ENCODE peak calls at places on chromosomes 16 and 17, in six cellular contexts. One of them, this sample, is unnamed.

GRCh38 chr17:7294614-7295153 is at the start of gene YBX2:
- DNase-seq in SK-N-SH: peak
- DNase-seq in K562: peak
- DNase-seq in H1: no peak
- DNase-seq in HepG2: no peak
- DNase-seq in GM12878: no peak
- DNase-seq in this sample: peak

GRCh38 chr16:81786321-81786720 is 7.2 kb downstream of the PLCG2 start:
- DNase-seq in SK-N-SH: no peak
- DNase-seq in K562: no peak
- DNase-seq in H1: no peak
- DNase-seq in HepG2: no peak
- DNase-seq in GM12878: no peak
- DNase-seq in this sample: no peak

GRCh38 chr17:45060382-45060823 is 714 bp upstream of the NMT1 start:
- DNase-seq in SK-N-SH: no peak
- DNase-seq in K562: no peak
- DNase-seq in H1: no peak
- DNase-seq in HepG2: no peak
- DNase-seq in GM12878: no peak
- DNase-seq in this sample: no peak

GRCh38 chr16:2902337-2903130 is 9.2 kb upstream of the FLYWCH1 start:
- DNase-seq in SK-N-SH: peak
- DNase-seq in K562: peak
- DNase-seq in H1: no peak
- DNase-seq in HepG2: no peak
- DNase-seq in GM12878: no peak
- DNase-seq in this sample: no peak

GRCh38 chr17:42180922-42181850 is at the start of gene KCNH4:
- DNase-seq in SK-N-SH: peak
- DNase-seq in K562: peak
- DNase-seq in H1: no peak
- DNase-seq in HepG2: peak
- DNase-seq in GM12878: peak
- DNase-seq in this sample: peak

GRCh38 chr17:19003543-19003965 is 1.0 kb downstream of the FAM83G start:
- DNase-seq in SK-N-SH: no peak
- DNase-seq in K562: no peak
- DNase-seq in H1: no peak
- DNase-seq in HepG2: no peak
- DNase-seq in GM12878: no peak
- DNase-seq in this sample: no peak

GRCh38 chr16:296806-297510 is 14.0 kb downstream of the PDIA2 start:
- DNase-seq in SK-N-SH: no peak
- DNase-seq in K562: no peak
- DNase-seq in H1: no peak
- DNase-seq in HepG2: no peak
- DNase-seq in GM12878: no peak
- DNase-seq in this sample: no peak

GRCh38 chr17:69348441-69348840 is 21.5 kb upstream of the ABCA5 start:
- DNase-seq in SK-N-SH: no peak
- DNase-seq in K562: no peak
- DNase-seq in H1: no peak
- DNase-seq in HepG2: no peak
- DNase-seq in GM12878: no peak
- DNase-seq in this sample: no peak

GRCh38 chr16:1884155-1884760 is 12.3 kb upstream of the MEIOB start:
- DNase-seq in SK-N-SH: peak
- DNase-seq in K562: peak
- DNase-seq in H1: no peak
- DNase-seq in HepG2: peak
- DNase-seq in GM12878: no peak
- DNase-seq in this sample: peak

GRCh38 chr17:75623386-75623785 is 9.8 kb upstream of the SMIM5 start:
- DNase-seq in SK-N-SH: no peak
- DNase-seq in K562: no peak
- DNase-seq in H1: no peak
- DNase-seq in HepG2: no peak
- DNase-seq in GM12878: no peak
- DNase-seq in this sample: no peak

GRCh38 chr16:72824761-72825160 is 223.2 kb downstream of the ZFHX3 start:
- DNase-seq in SK-N-SH: no peak
- DNase-seq in K562: no peak
- DNase-seq in H1: no peak
- DNase-seq in HepG2: no peak
- DNase-seq in GM12878: no peak
- DNase-seq in this sample: no peak

GRCh38 chr17:65987988-65988387 is 203.9 kb downstream of the CEP112 start:
- DNase-seq in SK-N-SH: no peak
- DNase-seq in K562: no peak
- DNase-seq in H1: no peak
- DNase-seq in HepG2: peak
- DNase-seq in GM12878: peak
- DNase-seq in this sample: no peak

GRCh38 chr17:28827672-28828071 is 14.9 kb downstream of the FAM222B start:
- DNase-seq in SK-N-SH: no peak
- DNase-seq in K562: no peak
- DNase-seq in H1: no peak
- DNase-seq in HepG2: no peak
- DNase-seq in GM12878: no peak
- DNase-seq in this sample: no peak

GRCh38 chr17:64984776-64985521 is 65.7 kb upstream of the LRRC37A3 start:
- DNase-seq in SK-N-SH: no peak
- DNase-seq in K562: no peak
- DNase-seq in H1: no peak
- DNase-seq in HepG2: peak
- DNase-seq in GM12878: no peak
- DNase-seq in this sample: peak

GRCh38 chr16:5065813-5066212 is at the start of gene C16orf89:
- DNase-seq in SK-N-SH: no peak
- DNase-seq in K562: no peak
- DNase-seq in H1: no peak
- DNase-seq in HepG2: no peak
- DNase-seq in GM12878: no peak
- DNase-seq in this sample: no peak

GRCh38 chr17:17921192-17922082 is 50.8 kb downstream of the TOM1L2 start:
- DNase-seq in SK-N-SH: no peak
- DNase-seq in K562: peak
- DNase-seq in H1: peak
- DNase-seq in HepG2: peak
- DNase-seq in GM12878: no peak
- DNase-seq in this sample: no peak

GRCh38 chr16:2597560-2597902 is 59.7 kb downstream of the PDPK1 start:
- DNase-seq in SK-N-SH: no peak
- DNase-seq in K562: no peak
- DNase-seq in H1: no peak
- DNase-seq in HepG2: no peak
- DNase-seq in GM12878: no peak
- DNase-seq in this sample: no peak

GRCh38 chr16:67055712-67056487 is 27.0 kb downstream of the CBFB start:
- DNase-seq in SK-N-SH: peak
- DNase-seq in K562: peak
- DNase-seq in H1: no peak
- DNase-seq in HepG2: peak
- DNase-seq in GM12878: no peak
- DNase-seq in this sample: no peak

GRCh38 chr17:40309031-40309937 is at the start of gene RARA:
- DNase-seq in SK-N-SH: peak
- DNase-seq in K562: peak
- DNase-seq in H1: no peak
- DNase-seq in HepG2: peak
- DNase-seq in GM12878: no peak
- DNase-seq in this sample: no peak

GRCh38 chr16:58026139-58026704 is 668 bp downstream of the MMP15 start:
- DNase-seq in SK-N-SH: peak
- DNase-seq in K562: peak
- DNase-seq in H1: no peak
- DNase-seq in HepG2: no peak
- DNase-seq in GM12878: no peak
- DNase-seq in this sample: no peak

GRCh38 chr17:8072339-8072726 is 15.2 kb downstream of the ALOX12B start:
- DNase-seq in SK-N-SH: no peak
- DNase-seq in K562: no peak
- DNase-seq in H1: no peak
- DNase-seq in HepG2: no peak
- DNase-seq in GM12878: no peak
- DNase-seq in this sample: no peak

GRCh38 chr17:8126306-8127066 is 2.6 kb upstream of the HES7 start:
- DNase-seq in SK-N-SH: peak
- DNase-seq in K562: peak
- DNase-seq in H1: no peak
- DNase-seq in HepG2: no peak
- DNase-seq in GM12878: no peak
- DNase-seq in this sample: no peak

GRCh38 chr17:36153887-36154576 is 22.4 kb downstream of the TBC1D3B start:
- DNase-seq in SK-N-SH: no peak
- DNase-seq in K562: no peak
- DNase-seq in H1: no peak
- DNase-seq in HepG2: no peak
- DNase-seq in GM12878: no peak
- DNase-seq in this sample: no peak

GRCh38 chr17:60060474-60060873 is 18.2 kb downstream of the HEATR6 start:
- DNase-seq in SK-N-SH: no peak
- DNase-seq in K562: no peak
- DNase-seq in H1: no peak
- DNase-seq in HepG2: no peak
- DNase-seq in GM12878: no peak
- DNase-seq in this sample: no peak

GRCh38 chr16:15983898-15984297 is 34.5 kb downstream of the ABCC1 start:
- DNase-seq in SK-N-SH: no peak
- DNase-seq in K562: no peak
- DNase-seq in H1: no peak
- DNase-seq in HepG2: no peak
- DNase-seq in GM12878: no peak
- DNase-seq in this sample: no peak
- TF ChIP-seq GABPA in SK-N-SH: no peak
- TF ChIP-seq GABPA in K562: no peak
- TF ChIP-seq GABPA in H1: no peak
- TF ChIP-seq GABPA in HepG2: no peak
- TF ChIP-seq GABPA in GM12878: no peak
- TF ChIP-seq GABPA in this sample: no peak

GRCh38 chr16:10876305-10876704 is 697 bp upstream of the CIITA start:
- DNase-seq in SK-N-SH: no peak
- DNase-seq in K562: no peak
- DNase-seq in H1: no peak
- DNase-seq in HepG2: no peak
- DNase-seq in GM12878: no peak
- DNase-seq in this sample: no peak

GRCh38 chr16:10878644-10879498 is 1.9 kb downstream of the CIITA start:
- DNase-seq in SK-N-SH: peak
- DNase-seq in K562: no peak
- DNase-seq in H1: no peak
- DNase-seq in HepG2: no peak
- DNase-seq in GM12878: no peak
- DNase-seq in this sample: no peak

GRCh38 chr16:10877472-10877946 is 507 bp downstream of the CIITA start:
- DNase-seq in SK-N-SH: no peak
- DNase-seq in K562: no peak
- DNase-seq in H1: no peak
- DNase-seq in HepG2: no peak
- DNase-seq in GM12878: no peak
- DNase-seq in this sample: no peak

GRCh38 chr16:10878328-10878643 is 1.3 kb downstream of the CIITA start:
- DNase-seq in SK-N-SH: no peak
- DNase-seq in K562: no peak
- DNase-seq in H1: no peak
- DNase-seq in HepG2: no peak
- DNase-seq in GM12878: no peak
- DNase-seq in this sample: no peak

DNA sequence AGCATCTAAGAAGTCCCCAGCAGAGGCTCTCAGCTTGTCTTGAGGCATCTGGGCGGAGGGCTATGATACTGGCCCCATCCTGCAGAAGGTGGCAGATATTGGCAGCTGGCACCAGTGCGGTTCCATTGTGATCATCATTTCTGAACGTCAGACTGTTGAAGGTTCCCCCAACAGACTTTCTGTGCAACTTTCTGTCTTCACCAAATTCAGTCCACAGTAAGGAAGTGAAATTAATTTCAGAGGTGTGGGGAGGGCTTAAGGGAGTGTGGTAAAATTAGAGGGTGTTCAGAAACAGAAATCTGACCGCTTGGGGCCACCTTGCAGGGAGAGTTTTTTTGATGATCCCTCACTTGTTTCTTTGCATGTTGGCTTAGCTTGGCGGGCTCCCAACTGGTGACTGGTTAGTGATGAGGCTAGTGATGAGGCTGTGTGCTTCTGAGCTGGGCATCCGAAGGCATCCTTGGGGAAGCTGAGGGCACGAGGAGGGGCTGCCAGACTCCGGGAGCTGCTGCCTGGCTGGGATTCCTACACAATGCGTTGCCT is at the start of gene CIITA:
- DNase-seq in SK-N-SH: no peak
- DNase-seq in K562: no peak
- DNase-seq in H1: no peak
- DNase-seq in HepG2: no peak
- DNase-seq in GM12878: peak
- DNase-seq in this sample: peak
- TF ChIP-seq GABPA in SK-N-SH: no peak
- TF ChIP-seq GABPA in K562: no peak
- TF ChIP-seq GABPA in H1: no peak
- TF ChIP-seq GABPA in HepG2: no peak
- TF ChIP-seq GABPA in GM12878: no peak
- TF ChIP-seq GABPA in this sample: no peak

GRCh38 chr16:21179983-21180365 is 21.5 kb downstream of the LDAF1 start:
- DNase-seq in SK-N-SH: no peak
- DNase-seq in K562: no peak
- DNase-seq in H1: no peak
- DNase-seq in HepG2: no peak
- DNase-seq in GM12878: no peak
- DNase-seq in this sample: no peak
- TF ChIP-seq GABPA in SK-N-SH: no peak
- TF ChIP-seq GABPA in K562: no peak
- TF ChIP-seq GABPA in H1: no peak
- TF ChIP-seq GABPA in HepG2: no peak
- TF ChIP-seq GABPA in GM12878: no peak
- TF ChIP-seq GABPA in this sample: no peak

DNA sequence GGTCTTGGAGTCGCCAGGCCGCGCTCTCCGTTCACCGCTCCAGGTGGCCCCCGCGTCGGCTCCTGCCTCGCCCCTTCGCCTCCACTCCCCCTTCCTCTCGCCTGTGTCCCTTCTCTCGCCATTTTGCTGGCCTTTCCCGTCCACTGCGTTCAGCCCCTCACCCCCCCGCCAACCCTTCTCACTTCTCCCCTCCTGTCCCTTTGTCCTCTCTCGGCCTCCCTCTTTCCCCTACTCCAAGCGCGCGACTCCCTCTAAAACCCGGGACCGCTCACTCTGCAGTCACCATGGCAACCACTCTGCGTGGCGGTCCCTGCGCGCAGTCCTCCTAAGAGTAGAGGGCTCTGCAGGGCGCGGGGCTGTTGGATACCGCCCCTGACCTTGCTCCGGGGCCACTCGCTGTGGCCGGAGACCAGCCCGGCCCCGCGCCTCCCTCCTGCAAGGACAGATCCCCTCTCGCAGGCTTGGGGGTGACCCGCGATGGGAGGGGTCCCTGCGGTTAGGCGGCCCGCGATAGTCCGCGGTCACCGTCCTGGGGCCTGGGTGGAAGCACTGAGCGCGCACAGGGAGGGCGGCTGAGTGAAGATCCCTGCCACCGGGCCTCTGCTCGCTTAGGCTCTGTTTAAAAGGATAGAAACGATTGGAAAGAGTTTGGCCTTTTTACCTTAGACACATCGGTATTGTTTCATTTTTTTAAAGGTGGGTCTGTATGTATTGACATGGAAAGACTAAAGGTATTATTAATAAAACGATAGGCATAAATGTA is 454 bp downstream of the CCDC40 start:
- DNase-seq in SK-N-SH: peak
- DNase-seq in K562: peak
- DNase-seq in H1: no peak
- DNase-seq in HepG2: peak
- DNase-seq in GM12878: no peak
- DNase-seq in this sample: no peak
- TF ChIP-seq GABPA in SK-N-SH: no peak
- TF ChIP-seq GABPA in K562: peak
- TF ChIP-seq GABPA in H1: no peak
- TF ChIP-seq GABPA in HepG2: no peak
- TF ChIP-seq GABPA in GM12878: no peak
- TF ChIP-seq GABPA in this sample: no peak